ENCODE peak calls at places on chromosome 6, in six cellular contexts. One of them, this sample, is unnamed.

GRCh38 chr6:166417285-166417691 is 34.5 kb upstream of the MPC1 start:
- DNase-seq in mesendoderm: no peak
- DNase-seq in small intestine: peak
- DNase-seq in K562: no peak
- DNase-seq in Peyer's patch: peak
- DNase-seq in left lung: no peak
- DNase-seq in this sample: no peak

GRCh38 chr6:12275084-12275483 is 15.1 kb upstream of the EDN1 start:
- DNase-seq in mesendoderm: peak
- DNase-seq in K562: no peak
- DNase-seq in small intestine: no peak
- DNase-seq in left lung: no peak
- DNase-seq in Peyer's patch: no peak
- DNase-seq in this sample: no peak

GRCh38 chr6:79257381-79258205 is 23.1 kb upstream of the HMGN3 start:
- DNase-seq in mesendoderm: no peak
- DNase-seq in small intestine: no peak
- DNase-seq in left lung: no peak
- DNase-seq in K562: no peak
- DNase-seq in Peyer's patch: no peak
- DNase-seq in this sample: no peak

GRCh38 chr6:136893187-136893586 is 28.9 kb upstream of the SLC35D3 start:
- DNase-seq in K562: no peak
- DNase-seq in small intestine: no peak
- DNase-seq in mesendoderm: no peak
- DNase-seq in left lung: no peak
- DNase-seq in Peyer's patch: no peak
- DNase-seq in this sample: no peak

GRCh38 chr6:128713461-128713860 is 169.5 kb upstream of the LAMA2 start:
- DNase-seq in left lung: no peak
- DNase-seq in small intestine: no peak
- DNase-seq in mesendoderm: no peak
- DNase-seq in K562: no peak
- DNase-seq in Peyer's patch: no peak
- DNase-seq in this sample: no peak

GRCh38 chr6:18264338-18265098 is at the start of gene DEK:
- DNase-seq in small intestine: peak
- DNase-seq in Peyer's patch: peak
- DNase-seq in left lung: peak
- DNase-seq in mesendoderm: peak
- DNase-seq in K562: peak
- DNase-seq in this sample: peak

GRCh38 chr6:15382089-15382488 is 136.2 kb downstream of the JARID2 start:
- DNase-seq in Peyer's patch: no peak
- DNase-seq in left lung: no peak
- DNase-seq in mesendoderm: no peak
- DNase-seq in small intestine: no peak
- DNase-seq in K562: no peak
- DNase-seq in this sample: no peak

GRCh38 chr6:33744001-33744848 is 2.5 kb downstream of the IP6K3 start:
- DNase-seq in K562: peak
- DNase-seq in left lung: peak
- DNase-seq in mesendoderm: peak
- DNase-seq in small intestine: peak
- DNase-seq in Peyer's patch: peak
- DNase-seq in this sample: no peak

GRCh38 chr6:124658053-124658452 is 304.2 kb upstream of the RNF217 start:
- DNase-seq in Peyer's patch: no peak
- DNase-seq in left lung: no peak
- DNase-seq in mesendoderm: no peak
- DNase-seq in small intestine: no peak
- DNase-seq in K562: no peak
- DNase-seq in this sample: no peak

GRCh38 chr6:84774174-84775158 is 10.1 kb upstream of the TBX18 start:
- DNase-seq in small intestine: no peak
- DNase-seq in K562: peak
- DNase-seq in Peyer's patch: no peak
- DNase-seq in mesendoderm: peak
- DNase-seq in left lung: peak
- DNase-seq in this sample: no peak

GRCh38 chr6:43671801-43672690 is 15.5 kb downstream of the MRPS18A start:
- DNase-seq in mesendoderm: no peak
- DNase-seq in small intestine: no peak
- DNase-seq in K562: no peak
- DNase-seq in Peyer's patch: no peak
- DNase-seq in left lung: no peak
- DNase-seq in this sample: no peak

GRCh38 chr6:39357998-39358686 is 35.6 kb upstream of the KCNK16 start:
- DNase-seq in left lung: no peak
- DNase-seq in K562: no peak
- DNase-seq in mesendoderm: no peak
- DNase-seq in small intestine: peak
- DNase-seq in Peyer's patch: no peak
- DNase-seq in this sample: no peak

GRCh38 chr6:150044621-150045145 is 19.4 kb upstream of the RAET1L start:
- DNase-seq in mesendoderm: no peak
- DNase-seq in small intestine: no peak
- DNase-seq in left lung: no peak
- DNase-seq in Peyer's patch: no peak
- DNase-seq in K562: no peak
- DNase-seq in this sample: no peak
- H3K27ac ChIP-seq in mesendoderm: no peak
- H3K27ac ChIP-seq in small intestine: no peak
- H3K27ac ChIP-seq in left lung: no peak
- H3K27ac ChIP-seq in Peyer's patch: no peak
- H3K27ac ChIP-seq in K562: no peak
- H3K27ac ChIP-seq in this sample: no peak

GRCh38 chr6:134822920-134823430 is 126.9 kb downstream of the ALDH8A1 start:
- DNase-seq in left lung: no peak
- DNase-seq in Peyer's patch: no peak
- DNase-seq in K562: peak
- DNase-seq in mesendoderm: peak
- DNase-seq in small intestine: peak
- DNase-seq in this sample: no peak
- H3K27ac ChIP-seq in left lung: peak
- H3K27ac ChIP-seq in Peyer's patch: no peak
- H3K27ac ChIP-seq in K562: no peak
- H3K27ac ChIP-seq in mesendoderm: no peak
- H3K27ac ChIP-seq in small intestine: no peak
- H3K27ac ChIP-seq in this sample: no peak

DNA sequence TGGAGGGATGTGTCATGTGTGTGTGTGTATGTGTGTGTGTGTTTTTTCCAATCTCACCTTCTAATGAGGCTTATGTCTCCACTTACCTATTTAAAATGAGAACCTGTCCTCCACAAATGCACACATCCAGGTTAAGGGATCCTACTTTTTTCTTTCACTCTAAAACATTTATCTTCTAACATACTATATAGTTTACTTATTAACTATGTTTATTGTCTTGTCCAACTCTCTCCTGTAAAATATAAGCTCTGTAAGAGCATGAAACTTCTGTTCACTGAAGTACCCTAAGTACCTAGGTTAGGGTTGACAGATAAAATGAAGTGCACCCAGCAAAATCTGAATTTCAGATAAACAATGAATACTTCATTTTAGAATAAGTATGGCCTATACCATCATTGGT is 29.2 kb upstream of the RBM24 start:
- DNase-seq in K562: no peak
- DNase-seq in mesendoderm: no peak
- DNase-seq in left lung: no peak
- DNase-seq in Peyer's patch: no peak
- DNase-seq in small intestine: no peak
- DNase-seq in this sample: no peak
- H3K27ac ChIP-seq in K562: no peak
- H3K27ac ChIP-seq in mesendoderm: no peak
- H3K27ac ChIP-seq in left lung: no peak
- H3K27ac ChIP-seq in Peyer's patch: no peak
- H3K27ac ChIP-seq in small intestine: no peak
- H3K27ac ChIP-seq in this sample: no peak

DNA sequence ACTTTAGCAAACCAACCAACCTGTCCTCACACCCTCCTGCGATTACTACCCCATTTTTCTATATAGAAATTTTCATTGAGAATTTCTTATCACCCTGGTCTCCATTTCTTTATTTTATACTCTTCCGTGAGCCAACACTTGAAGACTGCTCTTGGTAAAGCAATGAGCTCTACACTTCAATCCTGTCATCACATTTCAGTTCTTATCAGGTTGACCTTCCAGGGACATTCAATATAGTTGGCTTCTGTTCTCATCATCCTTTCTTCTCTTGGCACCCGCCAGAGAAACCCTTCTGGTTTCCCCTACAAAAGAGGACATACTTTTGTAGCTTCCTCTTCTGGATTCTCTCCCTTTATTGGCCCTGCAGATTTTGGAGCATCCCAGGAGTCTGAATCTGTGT is 279.3 kb downstream of the PRKN start:
- DNase-seq in K562: no peak
- DNase-seq in Peyer's patch: no peak
- DNase-seq in left lung: no peak
- DNase-seq in small intestine: no peak
- DNase-seq in mesendoderm: no peak
- DNase-seq in this sample: no peak
- H3K27ac ChIP-seq in K562: no peak
- H3K27ac ChIP-seq in Peyer's patch: no peak
- H3K27ac ChIP-seq in left lung: no peak
- H3K27ac ChIP-seq in small intestine: no peak
- H3K27ac ChIP-seq in mesendoderm: no peak
- H3K27ac ChIP-seq in this sample: no peak

GRCh38 chr6:13677878-13678254 is 33.8 kb downstream of the RANBP9 start:
- DNase-seq in Peyer's patch: no peak
- DNase-seq in small intestine: peak
- DNase-seq in mesendoderm: no peak
- DNase-seq in left lung: no peak
- DNase-seq in K562: no peak
- DNase-seq in this sample: no peak
- H3K27ac ChIP-seq in Peyer's patch: no peak
- H3K27ac ChIP-seq in small intestine: no peak
- H3K27ac ChIP-seq in mesendoderm: no peak
- H3K27ac ChIP-seq in left lung: no peak
- H3K27ac ChIP-seq in K562: peak
- H3K27ac ChIP-seq in this sample: no peak

DNA sequence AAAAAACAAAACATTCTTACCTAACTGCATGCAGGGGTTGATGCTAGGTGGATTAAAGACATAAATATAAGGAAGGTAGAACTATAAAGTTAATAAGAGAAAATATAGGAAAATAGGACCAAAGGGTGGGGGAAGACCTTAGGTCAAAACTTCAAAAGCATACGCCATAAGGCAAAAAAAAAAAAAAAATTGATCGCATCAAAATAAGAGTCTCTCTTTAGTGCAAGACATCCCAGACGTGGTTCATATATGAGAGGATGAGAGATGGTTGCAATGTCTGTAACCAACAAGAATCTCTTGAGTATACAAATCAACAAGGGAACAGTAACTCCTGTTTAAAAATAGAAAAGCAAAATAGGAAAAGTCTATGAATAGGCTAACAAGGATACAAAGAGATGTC is 8.5 kb downstream of the BAG2 start:
- DNase-seq in K562: no peak
- DNase-seq in Peyer's patch: no peak
- DNase-seq in left lung: no peak
- DNase-seq in mesendoderm: no peak
- DNase-seq in small intestine: no peak
- DNase-seq in this sample: no peak
- H3K27ac ChIP-seq in K562: no peak
- H3K27ac ChIP-seq in Peyer's patch: no peak
- H3K27ac ChIP-seq in left lung: no peak
- H3K27ac ChIP-seq in mesendoderm: no peak
- H3K27ac ChIP-seq in small intestine: no peak
- H3K27ac ChIP-seq in this sample: peak

DNA sequence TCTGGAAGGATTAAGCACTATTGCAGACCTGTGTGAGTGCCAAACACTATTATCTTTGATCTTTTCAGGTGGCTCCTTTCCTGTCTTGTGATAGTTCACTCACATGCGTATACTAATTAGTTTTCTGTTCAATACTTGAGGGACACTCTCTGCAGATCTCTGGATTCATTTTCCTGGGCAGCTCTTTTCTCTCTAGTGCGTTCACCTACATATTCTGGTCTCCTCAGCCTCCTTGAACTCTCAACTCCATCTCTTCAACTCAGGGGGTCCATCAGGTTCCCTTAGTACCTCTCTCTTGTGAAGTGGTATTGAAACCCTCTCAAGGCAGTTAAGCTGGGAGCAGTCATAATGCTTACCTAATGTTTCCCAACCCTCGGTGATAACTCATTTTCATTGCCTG is 1218.1 kb upstream of the MAP3K7 start:
- DNase-seq in small intestine: no peak
- DNase-seq in mesendoderm: no peak
- DNase-seq in left lung: no peak
- DNase-seq in Peyer's patch: no peak
- DNase-seq in K562: no peak
- DNase-seq in this sample: no peak
- H3K27ac ChIP-seq in small intestine: no peak
- H3K27ac ChIP-seq in mesendoderm: no peak
- H3K27ac ChIP-seq in left lung: no peak
- H3K27ac ChIP-seq in Peyer's patch: no peak
- H3K27ac ChIP-seq in K562: no peak
- H3K27ac ChIP-seq in this sample: no peak

DNA sequence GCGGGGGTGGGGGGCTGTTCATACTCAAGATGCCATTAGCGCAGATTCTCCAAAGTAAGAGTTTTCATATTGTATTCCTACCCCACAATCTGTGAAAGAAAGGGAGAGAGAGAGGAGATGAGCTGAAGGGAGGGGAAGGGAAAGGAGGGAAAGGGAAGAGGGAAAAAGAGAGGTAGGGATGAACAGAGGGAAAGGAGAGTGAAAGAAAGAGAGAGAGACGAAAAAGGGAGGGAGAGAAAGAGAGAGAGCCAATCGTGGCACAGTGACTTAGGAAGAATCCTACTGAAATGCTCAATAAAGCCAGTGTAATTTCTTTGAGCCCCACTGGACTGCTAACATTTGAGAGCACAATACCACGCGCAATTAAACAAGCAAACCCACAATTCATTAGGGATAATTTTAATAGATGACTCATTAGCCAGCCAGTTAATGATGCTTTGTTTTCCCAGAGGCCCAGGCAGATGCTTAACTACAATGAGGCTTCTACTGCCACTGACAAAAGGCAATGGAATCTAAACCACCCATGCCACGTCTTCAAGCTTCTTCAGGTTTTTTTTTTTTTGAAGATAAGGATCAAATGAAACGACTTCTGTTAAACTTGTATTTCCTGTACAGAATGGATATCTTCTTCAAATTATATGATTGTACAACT is 306.7 kb downstream of the FOXC1 start:
- DNase-seq in mesendoderm: peak
- DNase-seq in Peyer's patch: no peak
- DNase-seq in left lung: no peak
- DNase-seq in small intestine: no peak
- DNase-seq in K562: no peak
- DNase-seq in this sample: no peak
- H3K27ac ChIP-seq in mesendoderm: no peak
- H3K27ac ChIP-seq in Peyer's patch: no peak
- H3K27ac ChIP-seq in left lung: no peak
- H3K27ac ChIP-seq in small intestine: no peak
- H3K27ac ChIP-seq in K562: no peak
- H3K27ac ChIP-seq in this sample: no peak